ENCODE peak calls at places on chromosome 21, in five cellular contexts. One of them, this sample, is unnamed.

GRCh38 chr21:28487455-28488070 is 505.1 kb downstream of the LTN1 start:
- DNase-seq in lower leg skin: no peak
- DNase-seq in heart left ventricle: no peak
- DNase-seq in astrocyte of the spinal cord: no peak
- DNase-seq in brain microvascular endothelial cell: no peak
- DNase-seq in this sample: no peak

GRCh38 chr21:27464643-27465042 is 497.8 kb upstream of the ADAMTS5 start:
- DNase-seq in brain microvascular endothelial cell: no peak
- DNase-seq in lower leg skin: no peak
- DNase-seq in heart left ventricle: no peak
- DNase-seq in astrocyte of the spinal cord: peak; percentile 17
- DNase-seq in this sample: no peak

GRCh38 chr21:17682924-17683323 is 70.2 kb upstream of the BTG3 start:
- DNase-seq in lower leg skin: no peak
- DNase-seq in heart left ventricle: no peak
- DNase-seq in astrocyte of the spinal cord: no peak
- DNase-seq in brain microvascular endothelial cell: no peak
- DNase-seq in this sample: no peak

GRCh38 chr21:25428537-25428936 is 178.7 kb downstream of the MRPL39 start:
- DNase-seq in brain microvascular endothelial cell: no peak
- DNase-seq in lower leg skin: no peak
- DNase-seq in heart left ventricle: no peak
- DNase-seq in astrocyte of the spinal cord: no peak
- DNase-seq in this sample: no peak

GRCh38 chr21:33373451-33373850 is 29.8 kb upstream of the IFNGR2 start:
- DNase-seq in astrocyte of the spinal cord: no peak
- DNase-seq in brain microvascular endothelial cell: no peak
- DNase-seq in heart left ventricle: no peak
- DNase-seq in lower leg skin: peak; percentile 63
- DNase-seq in this sample: no peak

GRCh38 chr21:25953659-25954058 is 216.9 kb downstream of the APP start:
- DNase-seq in astrocyte of the spinal cord: peak; percentile 37
- DNase-seq in brain microvascular endothelial cell: no peak
- DNase-seq in heart left ventricle: no peak
- DNase-seq in lower leg skin: no peak
- DNase-seq in this sample: no peak

GRCh38 chr21:36703626-36704280 is 4.8 kb downstream of the SIM2 start:
- DNase-seq in heart left ventricle: no peak
- DNase-seq in brain microvascular endothelial cell: no peak
- DNase-seq in astrocyte of the spinal cord: no peak
- DNase-seq in lower leg skin: peak; percentile 68
- DNase-seq in this sample: no peak

GRCh38 chr21:46344219-46344915 is 20.4 kb downstream of the PCNT start:
- DNase-seq in lower leg skin: no peak
- DNase-seq in astrocyte of the spinal cord: no peak
- DNase-seq in heart left ventricle: no peak
- DNase-seq in brain microvascular endothelial cell: no peak
- DNase-seq in this sample: no peak

GRCh38 chr21:15768045-15768601 is 38.3 kb downstream of the USP25 start:
- DNase-seq in lower leg skin: no peak
- DNase-seq in astrocyte of the spinal cord: no peak
- DNase-seq in heart left ventricle: no peak
- DNase-seq in brain microvascular endothelial cell: no peak
- DNase-seq in this sample: no peak

GRCh38 chr21:25005388-25005787 is 601.9 kb downstream of the MRPL39 start:
- DNase-seq in lower leg skin: no peak
- DNase-seq in astrocyte of the spinal cord: no peak
- DNase-seq in heart left ventricle: no peak
- DNase-seq in brain microvascular endothelial cell: no peak
- DNase-seq in this sample: no peak

GRCh38 chr21:46000731-46001641 is 19.4 kb downstream of the COL6A1 start:
- DNase-seq in astrocyte of the spinal cord: no peak
- DNase-seq in brain microvascular endothelial cell: no peak
- DNase-seq in heart left ventricle: peak; percentile 23
- DNase-seq in lower leg skin: peak; percentile 84
- DNase-seq in this sample: no peak

GRCh38 chr21:20276954-20277353 is 721.3 kb upstream of the NCAM2 start:
- DNase-seq in lower leg skin: no peak
- DNase-seq in heart left ventricle: no peak
- DNase-seq in astrocyte of the spinal cord: no peak
- DNase-seq in brain microvascular endothelial cell: no peak
- DNase-seq in this sample: no peak

GRCh38 chr21:46151989-46152938 is 3.1 kb downstream of the FTCD start:
- DNase-seq in brain microvascular endothelial cell: no peak
- DNase-seq in lower leg skin: peak; percentile 78
- DNase-seq in heart left ventricle: peak; percentile 13
- DNase-seq in astrocyte of the spinal cord: no peak
- DNase-seq in this sample: no peak

GRCh38 chr21:25855591-25855990 is 120.8 kb downstream of the GABPA start:
- DNase-seq in heart left ventricle: no peak
- DNase-seq in lower leg skin: no peak
- DNase-seq in brain microvascular endothelial cell: no peak
- DNase-seq in astrocyte of the spinal cord: no peak
- DNase-seq in this sample: no peak

GRCh38 chr21:17611414-17612022 is 1.2 kb downstream of the BTG3 start:
- DNase-seq in lower leg skin: peak; percentile 97
- DNase-seq in astrocyte of the spinal cord: peak; percentile 96
- DNase-seq in heart left ventricle: peak; percentile 85
- DNase-seq in brain microvascular endothelial cell: peak; percentile 90
- DNase-seq in this sample: peak; percentile 65

GRCh38 chr21:17461582-17461981 is 51.3 kb upstream of the CXADR start:
- DNase-seq in brain microvascular endothelial cell: no peak
- DNase-seq in lower leg skin: no peak
- DNase-seq in astrocyte of the spinal cord: peak; percentile 12
- DNase-seq in heart left ventricle: no peak
- DNase-seq in this sample: no peak

GRCh38 chr21:18655927-18656326 is 252.3 kb upstream of the TMPRSS15 start:
- DNase-seq in brain microvascular endothelial cell: no peak
- DNase-seq in astrocyte of the spinal cord: no peak
- DNase-seq in lower leg skin: no peak
- DNase-seq in heart left ventricle: no peak
- DNase-seq in this sample: no peak

GRCh38 chr21:39441502-39442475 is 3.8 kb downstream of the LCA5L start:
- DNase-seq in astrocyte of the spinal cord: peak; percentile 51
- DNase-seq in heart left ventricle: no peak
- DNase-seq in lower leg skin: no peak
- DNase-seq in brain microvascular endothelial cell: peak; percentile 48
- DNase-seq in this sample: no peak

DNA sequence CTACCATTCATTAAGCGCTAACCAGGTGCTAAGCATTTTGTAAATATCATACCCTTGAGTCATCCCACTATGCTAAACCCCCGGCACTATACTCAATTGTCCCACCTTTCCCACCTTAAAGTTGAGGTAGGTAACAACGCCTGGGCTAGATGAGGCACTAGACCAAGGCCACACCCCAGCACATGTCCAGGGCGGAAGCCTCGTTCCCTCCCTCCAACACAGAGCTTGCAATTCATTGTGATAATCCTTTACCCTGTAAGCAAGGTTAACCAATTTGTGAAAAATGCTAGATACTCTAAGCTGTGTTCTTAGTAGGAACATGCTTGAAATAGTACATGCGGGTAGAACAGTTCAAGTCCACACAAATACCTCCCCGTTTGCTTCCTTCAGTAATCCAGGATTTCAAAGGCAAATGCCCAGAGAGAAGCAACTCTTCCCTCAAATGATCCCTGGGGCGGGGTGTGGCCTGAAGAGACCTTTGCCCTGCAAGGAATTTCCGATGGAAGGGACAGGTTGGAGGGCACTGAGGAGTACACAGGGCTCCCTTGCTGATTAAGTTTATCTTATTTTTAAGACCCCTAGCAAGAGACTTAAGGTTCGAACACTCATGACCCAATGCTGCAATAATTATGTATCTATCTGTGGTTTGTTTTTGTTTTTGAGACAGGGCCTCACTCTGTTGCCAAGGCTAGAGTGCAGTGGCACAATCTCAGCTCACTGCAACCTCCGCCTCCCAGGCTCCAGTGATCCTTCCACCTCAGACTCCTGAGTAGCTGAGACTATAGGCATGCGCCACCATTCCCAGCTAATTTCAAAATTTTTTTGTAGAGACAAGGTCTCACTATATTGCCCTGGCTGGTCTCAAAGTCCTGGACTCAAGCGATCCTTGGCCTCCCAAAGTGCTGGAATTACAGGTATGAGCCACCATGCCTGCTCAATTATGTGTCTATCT is 2.6 kb downstream of the RSPH1 start:
- DNase-seq in lower leg skin: no peak
- DNase-seq in astrocyte of the spinal cord: no peak
- DNase-seq in heart left ventricle: no peak
- DNase-seq in brain microvascular endothelial cell: no peak
- DNase-seq in this sample: no peak
- H3K4me3 ChIP-seq in lower leg skin: no peak overlapping the region
- H3K4me3 ChIP-seq in astrocyte of the spinal cord: no peak overlapping the region
- H3K4me3 ChIP-seq in heart left ventricle: no peak overlapping the region
- H3K4me3 ChIP-seq in brain microvascular endothelial cell: no peak overlapping the region
- H3K4me3 ChIP-seq in this sample: no peak overlapping the region

DNA sequence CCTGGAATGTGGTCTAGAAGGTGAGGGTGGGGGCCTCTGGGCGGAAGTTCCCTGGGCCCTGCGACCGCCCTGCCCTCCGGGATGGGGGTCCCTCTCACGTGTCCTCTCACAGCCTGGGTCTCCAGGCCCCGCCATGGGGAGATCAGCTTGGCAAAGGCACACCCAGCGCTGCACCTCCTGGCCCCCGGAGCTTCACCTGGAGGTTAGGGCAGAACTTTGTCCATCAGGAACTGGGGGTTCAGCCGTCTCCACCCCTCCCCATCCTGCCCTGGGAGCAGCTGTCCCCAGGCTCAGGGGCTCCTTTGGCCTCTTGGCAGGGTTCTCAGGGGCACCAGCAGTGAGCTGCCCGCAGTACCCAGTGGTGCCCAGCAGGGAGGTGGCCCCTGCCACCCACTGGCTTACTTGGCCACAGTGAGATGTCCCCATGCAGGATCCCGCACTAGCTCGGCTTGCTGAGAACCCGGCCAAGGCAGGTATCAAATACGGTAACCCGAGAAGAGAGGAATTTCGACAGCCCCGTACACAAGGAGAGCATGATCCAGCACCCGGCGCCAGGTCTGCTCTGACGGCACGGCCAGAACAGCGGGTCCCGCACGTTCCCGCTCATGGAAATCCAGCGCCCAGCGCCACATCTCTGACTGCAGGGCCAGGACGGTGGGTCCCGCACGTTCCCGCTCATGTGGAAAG is 36.7 kb downstream of the RRP1 start:
- DNase-seq in brain microvascular endothelial cell: no peak
- DNase-seq in heart left ventricle: peak; percentile 18
- DNase-seq in astrocyte of the spinal cord: no peak
- DNase-seq in lower leg skin: no peak
- DNase-seq in this sample: no peak
- TF ChIP-seq CTCF in brain microvascular endothelial cell: peak; percentile 48
- TF ChIP-seq CTCF in heart left ventricle: no peak
- TF ChIP-seq CTCF in astrocyte of the spinal cord: peak; percentile 31
- TF ChIP-seq CTCF in lower leg skin: no peak
- TF ChIP-seq CTCF in this sample: peak; percentile 39

GRCh38 chr21:44931137-44931500 is 8.7 kb upstream of the SLX9 start:
- DNase-seq in brain microvascular endothelial cell: no peak
- DNase-seq in lower leg skin: no peak
- DNase-seq in astrocyte of the spinal cord: no peak
- DNase-seq in heart left ventricle: no peak
- DNase-seq in this sample: no peak
- H3K4me3 ChIP-seq in brain microvascular endothelial cell: no peak overlapping the region
- H3K4me3 ChIP-seq in lower leg skin: no peak overlapping the region
- H3K4me3 ChIP-seq in astrocyte of the spinal cord: no peak overlapping the region
- H3K4me3 ChIP-seq in heart left ventricle: peak overlapping the region; percentile 56
- H3K4me3 ChIP-seq in this sample: no peak overlapping the region

GRCh38 chr21:41770901-41771624 is 4.2 kb upstream of the RIPK4 start:
- DNase-seq in heart left ventricle: no peak
- DNase-seq in astrocyte of the spinal cord: no peak
- DNase-seq in brain microvascular endothelial cell: no peak
- DNase-seq in lower leg skin: peak; percentile 80
- DNase-seq in this sample: no peak

GRCh38 chr21:41771625-41771945 is 4.7 kb upstream of the RIPK4 start:
- DNase-seq in brain microvascular endothelial cell: no peak
- DNase-seq in heart left ventricle: no peak
- DNase-seq in lower leg skin: no peak
- DNase-seq in astrocyte of the spinal cord: no peak
- DNase-seq in this sample: no peak

GRCh38 chr21:41769933-41770332 is 3.1 kb upstream of the RIPK4 start:
- DNase-seq in brain microvascular endothelial cell: no peak
- DNase-seq in heart left ventricle: no peak
- DNase-seq in lower leg skin: peak; percentile 74
- DNase-seq in astrocyte of the spinal cord: no peak
- DNase-seq in this sample: no peak

GRCh38 chr21:41774467-41775151 is 7.8 kb upstream of the RIPK4 start:
- DNase-seq in heart left ventricle: no peak
- DNase-seq in brain microvascular endothelial cell: no peak
- DNase-seq in lower leg skin: peak; percentile 72
- DNase-seq in astrocyte of the spinal cord: no peak
- DNase-seq in this sample: no peak

GRCh38 chr21:41772351-41773080 is 5.7 kb upstream of the RIPK4 start:
- DNase-seq in brain microvascular endothelial cell: no peak
- DNase-seq in astrocyte of the spinal cord: no peak
- DNase-seq in heart left ventricle: no peak
- DNase-seq in lower leg skin: peak; percentile 65
- DNase-seq in this sample: no peak
- TF ChIP-seq CTCF in brain microvascular endothelial cell: no peak
- TF ChIP-seq CTCF in astrocyte of the spinal cord: no peak
- TF ChIP-seq CTCF in heart left ventricle: no peak
- TF ChIP-seq CTCF in lower leg skin: no peak
- TF ChIP-seq CTCF in this sample: no peak

GRCh38 chr21:34520769-34521508 is 8.9 kb upstream of the KCNE1 start:
- DNase-seq in brain microvascular endothelial cell: no peak
- DNase-seq in heart left ventricle: no peak
- DNase-seq in lower leg skin: peak; percentile 58
- DNase-seq in astrocyte of the spinal cord: no peak
- DNase-seq in this sample: no peak

GRCh38 chr21:34519694-34520093 is 7.7 kb upstream of the KCNE1 start:
- DNase-seq in astrocyte of the spinal cord: no peak
- DNase-seq in brain microvascular endothelial cell: no peak
- DNase-seq in heart left ventricle: no peak
- DNase-seq in lower leg skin: no peak
- DNase-seq in this sample: no peak

GRCh38 chr21:34523019-34523418 is 11.0 kb upstream of the KCNE1 start:
- DNase-seq in brain microvascular endothelial cell: no peak
- DNase-seq in heart left ventricle: no peak
- DNase-seq in astrocyte of the spinal cord: no peak
- DNase-seq in lower leg skin: no peak
- DNase-seq in this sample: no peak

GRCh38 chr21:34522284-34522683 is 10.3 kb upstream of the KCNE1 start:
- DNase-seq in brain microvascular endothelial cell: no peak
- DNase-seq in heart left ventricle: no peak
- DNase-seq in astrocyte of the spinal cord: no peak
- DNase-seq in lower leg skin: no peak
- DNase-seq in this sample: no peak

DNA sequence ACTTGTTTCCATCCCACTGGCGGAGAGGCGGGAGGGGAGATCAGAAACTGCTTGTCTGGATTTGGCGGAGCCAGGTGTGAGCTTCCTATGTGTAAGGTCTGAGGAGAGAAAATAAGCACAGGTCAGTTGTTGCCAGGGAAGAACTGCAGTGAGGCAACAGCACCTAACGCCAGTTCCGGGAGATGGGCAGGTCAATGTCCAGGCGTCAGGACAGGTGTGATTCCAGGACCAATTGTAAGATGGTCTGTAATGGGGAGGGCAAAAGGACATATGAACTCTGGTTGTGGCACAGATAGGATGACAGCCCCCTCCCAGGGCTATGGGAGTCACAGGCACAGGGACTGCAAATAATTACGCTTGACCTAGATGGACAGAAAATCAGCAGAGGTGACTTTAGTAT is 9.6 kb upstream of the KCNE1 start:
- DNase-seq in lower leg skin: peak; percentile 72
- DNase-seq in brain microvascular endothelial cell: no peak
- DNase-seq in astrocyte of the spinal cord: no peak
- DNase-seq in heart left ventricle: no peak
- DNase-seq in this sample: no peak
- H3K4me3 ChIP-seq in lower leg skin: no peak overlapping the region
- H3K4me3 ChIP-seq in brain microvascular endothelial cell: no peak overlapping the region
- H3K4me3 ChIP-seq in astrocyte of the spinal cord: no peak overlapping the region
- H3K4me3 ChIP-seq in heart left ventricle: no peak overlapping the region
- H3K4me3 ChIP-seq in this sample: no peak overlapping the region